ENCODE peak calls at places on chromosomes 12 and 14, in eight cellular contexts. B is PC-3, K is body of pancreas, W is A549, O is cardiac muscle cell, F is pancreas, S is RWPE1, L is psoas muscle. I is an unnamed sample.

GRCh38 chr12:31732926-31733548 is 4.2 kb upstream of the AMN1 start:
- DNase-seq in B (peak), F (no peak), S (peak), L (no peak), W (peak), O (no peak), K (no peak), I (no peak)

GRCh38 chr12:65248656-65249633 is 29.5 kb upstream of the MSRB3 start:
- DNase-seq in O (no peak), S (no peak), B (peak), F (no peak), W (no peak), L (no peak), K (no peak), I (no peak)

GRCh38 chr12:53459097-53459496 is 7.2 kb downstream of the PCBP2 start:
- DNase-seq in L (no peak), K (no peak), O (no peak), F (no peak), B (no peak), W (no peak), S (no peak), I (no peak)

GRCh38 chr12:121812921-121813896 is 9.4 kb downstream of the SETD1B start:
- DNase-seq in B (no peak), O (no peak), F (peak), W (no peak), L (peak), K (no peak), S (no peak), I (no peak)

GRCh38 chr14:91509083-91509877 is 830 bp downstream of the PPP4R3A start:
- DNase-seq in S (peak), K (peak), F (peak), O (peak), B (no peak), L (peak), W (peak), I (peak)

GRCh38 chr12:19234991-19235876 is 105.7 kb downstream of the PLEKHA5 start:
- DNase-seq in B (no peak), W (no peak), S (no peak), L (no peak), K (no peak), O (no peak), F (no peak), I (no peak)

GRCh38 chr12:16166563-16167470 is 110.7 kb downstream of the SLC15A5 start:
- DNase-seq in W (no peak), F (no peak), K (no peak), B (no peak), S (no peak), L (no peak), O (no peak), I (no peak)

GRCh38 chr14:55071870-55072640 is 20.6 kb downstream of the MAPK1IP1L start:
- DNase-seq in L (no peak), K (no peak), O (no peak), F (no peak), B (peak), W (no peak), S (peak), I (no peak)

GRCh38 chr12:58922849-58923248 is 2.5 kb upstream of the LRIG3 start:
- DNase-seq in W (no peak), S (no peak), F (no peak), B (peak), L (no peak), O (no peak), K (no peak), I (no peak)
- TF ChIP-seq CTCF in W (no peak), S (no peak), F (no peak), B (no peak), L (no peak), O (no peak), K (no peak), I (no peak)

GRCh38 chr12:70196732-70197361 is 46.4 kb upstream of the CNOT2 start:
- DNase-seq in F (no peak), O (no peak), S (no peak), W (no peak), K (no peak), B (no peak), L (no peak), I (no peak)

GRCh38 chr12:70197362-70197744 is 45.9 kb upstream of the CNOT2 start:
- DNase-seq in O (no peak), F (no peak), W (no peak), S (no peak), B (no peak), L (no peak), K (no peak), I (no peak)
- H3K27ac ChIP-seq in O (no peak), F (no peak), W (no peak), S (no peak), B (no peak), L (no peak), K (no peak), I (no peak)

DNA sequence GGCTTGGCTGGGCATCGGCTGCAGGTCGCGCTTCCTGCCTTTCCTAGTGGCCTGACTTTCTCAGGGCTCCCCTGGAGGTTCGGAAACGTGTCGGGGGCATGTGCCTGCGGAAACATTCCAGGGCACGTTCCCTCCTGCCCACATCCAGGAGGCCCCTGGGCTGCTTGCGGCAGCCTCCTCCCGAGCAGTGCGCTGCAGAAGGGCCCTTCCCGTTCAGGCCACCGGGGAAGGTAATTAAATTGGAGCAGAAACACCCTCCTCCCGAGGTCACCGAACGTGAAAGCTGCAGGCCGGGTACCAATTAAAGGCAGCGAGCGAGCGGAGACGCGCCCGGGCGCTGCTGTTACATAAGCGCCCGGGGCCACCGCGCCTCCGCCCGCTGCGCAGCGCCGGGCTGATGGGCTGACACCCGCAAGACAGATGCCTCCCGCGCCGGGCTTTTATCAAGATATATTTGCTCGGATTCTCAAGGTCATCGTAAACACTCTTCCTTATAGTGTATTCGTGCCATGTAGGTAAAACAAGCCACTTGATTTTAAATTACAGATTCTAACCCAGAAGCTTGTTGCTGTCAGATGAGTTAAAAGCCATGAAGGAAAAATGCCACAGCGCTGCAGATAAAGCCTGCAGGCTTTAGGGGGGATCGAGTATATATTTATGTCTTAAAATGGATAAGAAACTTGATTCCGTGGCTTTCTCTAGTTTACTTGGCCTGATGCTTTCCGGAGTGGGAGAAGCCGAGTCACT is 31.4 kb downstream of the SSPN start:
- DNase-seq in W (no peak), S (peak), B (peak), F (peak), K (peak), O (peak), L (peak), I (no peak)
- TF ChIP-seq CTCF in W (no peak), S (no peak), B (no peak), F (no peak), K (no peak), O (no peak), L (no peak), I (no peak)

GRCh38 chr12:68331500-68331868 is 678 bp downstream of the MDM1 start:
- DNase-seq in K (no peak), F (no peak), B (peak), W (no peak), L (no peak), O (no peak), S (peak), I (no peak)
- H3K27ac ChIP-seq in K (peak), F (no peak), B (no peak), W (peak), L (no peak), O (peak), S (peak), I (no peak)

GRCh38 chr12:95623554-95624170 is 72.4 kb upstream of the USP44 start:
- DNase-seq in L (peak), O (peak), S (peak), B (peak), K (peak), W (peak), F (peak), I (no peak)
- TF ChIP-seq CTCF in L (peak), O (peak), S (peak), B (peak), K (peak), W (peak), F (peak), I (no peak)

GRCh38 chr14:64720190-64720589 is 16.0 kb downstream of the PLEKHG3 start:
- DNase-seq in B (peak), K (peak), W (peak), O (no peak), S (peak), F (peak), L (no peak), I (peak)

GRCh38 chr14:64718762-64719161 is 14.5 kb downstream of the PLEKHG3 start:
- DNase-seq in L (no peak), K (peak), B (no peak), W (no peak), O (no peak), F (no peak), S (no peak), I (no peak)

GRCh38 chr14:64717870-64718269 is 13.6 kb downstream of the PLEKHG3 start:
- DNase-seq in S (no peak), B (peak), L (peak), K (peak), F (peak), O (no peak), W (no peak), I (no peak)

GRCh38 chr14:64721391-64721791 is 17.2 kb downstream of the PLEKHG3 start:
- DNase-seq in F (peak), K (peak), S (no peak), W (no peak), B (no peak), O (no peak), L (peak), I (no peak)

DNA sequence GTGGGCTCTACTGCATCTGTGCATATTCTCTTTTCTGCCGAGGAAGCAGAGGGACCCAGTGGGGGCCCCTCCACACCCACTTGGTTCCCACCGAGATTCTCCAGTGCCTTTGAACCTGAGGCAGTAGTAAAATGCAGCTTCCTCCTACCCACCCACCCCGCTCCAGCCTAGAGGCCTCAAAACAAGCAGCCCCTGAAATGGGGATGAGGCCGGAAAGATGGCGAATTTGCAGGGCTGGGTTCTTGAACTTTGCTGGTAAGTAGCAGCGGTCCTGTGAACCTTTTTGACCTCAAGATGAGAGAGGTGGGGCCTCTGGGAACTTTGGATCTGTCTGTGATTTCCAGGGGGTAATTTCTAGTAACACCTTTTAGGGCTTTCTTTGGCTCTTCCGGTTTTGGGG is 15.4 kb downstream of the PLEKHG3 start:
- DNase-seq in W (no peak), L (no peak), K (peak), F (no peak), S (no peak), B (no peak), O (no peak), I (no peak)
- H3K27ac ChIP-seq in W (peak), L (no peak), K (peak), F (peak), S (peak), B (peak), O (no peak), I (peak)

GRCh38 chr12:40970320-40970907 is 217.7 kb upstream of the PDZRN4 start:
- DNase-seq in W (no peak), F (no peak), K (no peak), L (no peak), S (no peak), O (no peak), B (peak), I (no peak)
- TF ChIP-seq CTCF in W (peak), F (no peak), K (no peak), L (no peak), S (peak), O (no peak), B (peak), I (no peak)

DNA sequence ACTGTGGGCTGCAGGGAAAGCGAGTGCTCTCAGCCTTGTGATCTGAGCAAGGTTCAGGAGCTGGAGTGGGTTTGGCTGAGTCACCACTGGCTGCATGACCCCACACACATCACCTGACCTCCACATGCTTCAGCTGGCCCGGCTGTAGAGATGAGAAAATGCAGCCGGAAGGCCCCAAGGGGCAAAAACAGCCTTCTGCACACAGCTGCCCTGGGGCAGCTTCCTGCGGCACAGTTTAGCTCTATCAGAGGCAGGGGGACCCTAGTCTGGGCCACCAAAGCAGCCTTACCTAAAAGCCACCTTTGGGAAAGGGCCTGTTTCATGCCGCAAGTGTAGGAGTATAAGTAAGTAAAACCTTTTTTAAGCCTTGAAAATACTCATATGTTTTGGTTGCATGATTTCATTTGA is 123.3 kb downstream of the SSPN start:
- DNase-seq in F (no peak), B (peak), O (no peak), W (no peak), K (no peak), L (peak), S (peak), I (peak)
- H3K27ac ChIP-seq in F (peak), B (peak), O (no peak), W (peak), K (peak), L (peak), S (peak), I (peak)

GRCh38 chr14:37791384-37792036 is 196.1 kb downstream of the TTC6 start:
- DNase-seq in B (no peak), S (no peak), F (no peak), K (no peak), O (no peak), W (no peak), L (no peak), I (no peak)

GRCh38 chr14:37792124-37792523 is 196.7 kb downstream of the TTC6 start:
- DNase-seq in W (no peak), L (no peak), S (no peak), O (no peak), B (no peak), F (no peak), K (no peak), I (no peak)

DNA sequence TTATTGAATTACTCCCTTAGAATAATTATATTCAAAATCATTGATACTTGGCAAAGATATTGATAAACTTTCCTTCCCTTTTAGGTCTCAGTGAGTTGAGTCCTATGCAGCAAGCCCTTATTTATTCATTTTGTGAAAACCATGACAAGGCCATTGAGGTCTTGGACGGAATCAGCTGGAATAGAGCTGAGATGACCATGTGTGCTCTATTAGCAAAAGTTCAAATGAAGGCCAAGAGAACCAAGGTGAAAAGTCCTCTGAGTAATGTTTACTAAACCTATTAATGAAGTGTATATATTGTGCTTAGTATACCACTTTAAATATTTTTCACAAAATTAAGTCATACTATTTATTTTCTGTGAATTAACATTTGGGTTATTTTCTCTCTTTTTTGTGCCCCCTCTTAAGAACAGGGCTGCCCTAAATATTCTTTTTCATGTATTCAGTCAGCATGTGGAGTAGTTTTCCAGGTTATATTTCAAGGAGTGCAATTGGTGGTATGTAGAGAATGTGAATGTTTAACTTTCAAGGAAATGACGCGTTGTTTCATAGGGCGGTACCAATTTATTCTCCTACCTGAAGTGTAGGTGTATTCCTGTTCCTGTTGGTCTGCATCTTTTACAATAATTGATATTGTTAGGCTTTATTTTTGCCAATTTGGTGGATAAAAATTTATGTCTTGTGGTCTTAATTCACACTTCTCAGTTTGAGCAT is 201.4 kb downstream of the TTC6 start:
- DNase-seq in L (no peak), B (peak), O (no peak), F (no peak), S (no peak), K (no peak), W (no peak), I (no peak)
- TF ChIP-seq CTCF in L (no peak), B (no peak), O (no peak), F (no peak), S (no peak), K (no peak), W (no peak), I (no peak)

GRCh38 chr14:52023518-52023917 is 34.2 kb downstream of the RTRAF start:
- DNase-seq in O (no peak), L (no peak), F (peak), K (peak), S (no peak), W (no peak), B (peak), I (peak)
- H3K27ac ChIP-seq in O (no peak), L (no peak), F (no peak), K (no peak), S (no peak), W (no peak), B (no peak), I (no peak)

I was measured in gastrocnemius medialis.